ENCODE peak calls at places on chromosomes 1 and 21, in six cellular contexts. U is foreskin fibroblast, Y is heart left ventricle, D is choroid plexus epithelial cell, L is GM12865, S is IMR-90. I is an unnamed sample.

GRCh38 chr1:51622455-51622913 is 5.6 kb downstream of the OSBPL9 start:
- DNase-seq in S (peak), L (peak), Y (peak), U (peak), D (peak), I (peak)

GRCh38 chr1:156766288-156767100 is 841 bp upstream of the PRCC start:
- DNase-seq in D (peak), U (peak), Y (no peak), S (no peak), L (no peak), I (no peak)

GRCh38 chr21:42636535-42636914 is 16.9 kb upstream of the PDE9A start:
- DNase-seq in L (no peak), S (peak), D (peak), U (peak), Y (no peak), I (peak)

GRCh38 chr1:93963585-93963984 is 54.4 kb upstream of the GCLM start:
- DNase-seq in L (no peak), D (no peak), S (no peak), U (no peak), Y (no peak), I (peak)

GRCh38 chr1:20376880-20377494 is 86.3 kb downstream of the VWA5B1 start:
- DNase-seq in Y (peak), U (peak), D (peak), L (peak), S (peak), I (peak)

GRCh38 chr1:42165511-42166210 is 1.1 kb upstream of the GUCA2A start:
- DNase-seq in U (peak), L (no peak), Y (peak), D (peak), S (peak), I (no peak)

GRCh38 chr1:17831619-17832018 is 76.5 kb downstream of the ACTL8 start:
- DNase-seq in S (peak), L (peak), Y (peak), D (peak), U (peak), I (peak)

GRCh38 chr21:31710586-31710985 is 21.3 kb downstream of the SCAF4 start:
- DNase-seq in D (peak), U (peak), S (peak), Y (no peak), L (no peak), I (peak)

GRCh38 chr1:179021873-179022272 is 3.8 kb upstream of the FAM20B start:
- DNase-seq in U (peak), S (peak), L (no peak), D (peak), Y (no peak), I (peak)

GRCh38 chr1:227899141-227899819 is 48.5 kb downstream of the WNT9A start:
- DNase-seq in L (no peak), Y (peak), S (no peak), D (no peak), U (no peak), I (no peak)

GRCh38 chr1:89523597-89524368 is 846 bp upstream of the LRRC8B start:
- DNase-seq in L (peak), Y (peak), U (peak), D (peak), S (peak), I (peak)

GRCh38 chr1:116834605-116835004 is 75.1 kb upstream of the PTGFRN start:
- DNase-seq in Y (no peak), L (peak), S (no peak), D (no peak), U (no peak), I (no peak)

GRCh38 chr21:45016491-45017375 is 57.6 kb upstream of the ADARB1 start:
- DNase-seq in Y (no peak), L (no peak), S (no peak), D (no peak), U (no peak), I (no peak)

GRCh38 chr1:223831755-223832636 is 13.8 kb downstream of the TP53BP2 start:
- DNase-seq in L (no peak), S (peak), D (peak), Y (no peak), U (peak), I (peak)

GRCh38 chr1:55682198-55682597 is 467.0 kb upstream of the USP24 start:
- DNase-seq in D (no peak), Y (no peak), L (no peak), S (peak), U (no peak), I (no peak)

GRCh38 chr1:1421147-1421906 is at the start of gene ANKRD65:
- DNase-seq in S (no peak), D (no peak), L (no peak), Y (no peak), U (no peak), I (no peak)

GRCh38 chr21:16573581-16573980 is 843.8 kb downstream of the USP25 start:
- DNase-seq in L (no peak), U (peak), D (peak), S (peak), Y (no peak), I (peak)

GRCh38 chr1:152047607-152047953 is 10.8 kb upstream of the S100A11 start:
- DNase-seq in L (no peak), U (peak), D (no peak), S (peak), Y (no peak), I (peak)

GRCh38 chr1:180252638-180253536 is 22.8 kb downstream of the LHX4 start:
- DNase-seq in U (peak), S (peak), D (peak), Y (peak), L (peak), I (peak)

GRCh38 chr21:28427356-28428022 is 565.2 kb downstream of the LTN1 start:
- DNase-seq in L (no peak), Y (no peak), S (peak), U (peak), D (peak), I (peak)

GRCh38 chr1:87252406-87252805 is 76.3 kb upstream of the LMO4 start:
- DNase-seq in S (peak), Y (no peak), L (no peak), D (peak), U (peak), I (peak)

GRCh38 chr1:167713330-167714081 is 8.3 kb upstream of the MPZL1 start:
- DNase-seq in D (peak), U (peak), S (peak), L (peak), Y (no peak), I (no peak)

GRCh38 chr1:213820362-213821149 is 167.2 kb upstream of the PROX1 start:
- DNase-seq in D (no peak), L (no peak), U (no peak), S (no peak), Y (peak), I (no peak)

GRCh38 chr1:64309468-64309867 is 106.0 kb downstream of the UBE2U start:
- DNase-seq in D (no peak), U (no peak), L (no peak), S (no peak), Y (no peak), I (no peak)

GRCh38 chr21:37687001-37687400 is 229.3 kb downstream of the KCNJ6 start:
- DNase-seq in U (no peak), D (no peak), L (no peak), S (no peak), Y (no peak), I (no peak)

GRCh38 chr1:29828526-29829447 is 592.5 kb downstream of the PTPRU start:
- DNase-seq in D (no peak), Y (no peak), U (no peak), L (no peak), S (no peak), I (no peak)

GRCh38 chr1:226063362-226064167 is 1.0 kb downstream of the H3-3A start:
- DNase-seq in L (no peak), U (peak), D (peak), S (peak), Y (peak), I (peak)

GRCh38 chr1:117679868-117680267 is 74.0 kb downstream of the TENT5C start:
- DNase-seq in D (no peak), L (no peak), S (no peak), U (no peak), Y (no peak), I (no peak)

GRCh38 chr1:64595871-64596515 is 126.1 kb downstream of the CACHD1 start:
- DNase-seq in S (no peak), Y (no peak), D (no peak), U (no peak), L (no peak), I (no peak)

GRCh38 chr1:152599934-152600333 is at the start of gene LCE3C:
- DNase-seq in S (no peak), L (no peak), Y (no peak), U (no peak), D (no peak), I (no peak)

GRCh38 chr1:21511579-21512522 is 2.6 kb downstream of the ALPL start:
- DNase-seq in S (peak), L (no peak), Y (peak), U (peak), D (peak), I (peak)

GRCh38 chr1:169110265-169110664 is 3.8 kb downstream of the ATP1B1 start:
- DNase-seq in L (no peak), S (no peak), D (no peak), U (no peak), Y (no peak), I (no peak)

GRCh38 chr1:243628476-243628907 is 221.6 kb downstream of the AKT3 start:
- DNase-seq in L (no peak), Y (no peak), U (peak), S (peak), D (no peak), I (peak)

GRCh38 chr1:118151312-118151937 is 33.6 kb downstream of the SPAG17 start:
- DNase-seq in U (peak), Y (no peak), L (peak), S (peak), D (peak), I (peak)

DNA sequence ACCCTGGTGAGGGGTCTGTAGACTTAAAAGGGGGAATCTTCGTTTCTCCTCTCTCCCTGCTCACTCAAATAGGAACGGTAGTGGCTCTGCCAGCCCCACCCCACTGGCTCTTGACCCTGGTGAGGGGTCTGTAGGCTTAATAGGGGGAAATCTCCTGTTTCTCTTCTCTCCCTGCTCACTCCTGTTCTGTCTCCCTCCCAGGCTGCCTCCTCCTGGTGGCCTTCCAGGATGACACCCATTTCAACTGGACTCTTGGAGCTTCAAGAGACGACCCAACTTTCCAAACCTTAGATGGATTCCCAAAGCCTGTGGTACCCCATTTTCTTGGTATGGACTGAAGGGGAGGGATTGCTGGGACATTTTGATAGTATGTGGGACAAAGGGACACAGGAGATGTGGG is 1.4 kb upstream of the EPHB2 start:
- DNase-seq in S (no peak), Y (no peak), D (no peak), U (peak), L (no peak), I (no peak)
- TF ChIP-seq CTCF in S (peak), Y (no peak), D (peak), U (no peak), L (peak), I (peak)

GRCh38 chr1:183027791-183028190 is 4.6 kb downstream of the LAMC1 start:
- DNase-seq in U (no peak), Y (no peak), D (no peak), L (peak), S (no peak), I (no peak)
- H3K4me3 ChIP-seq in U (peak), Y (peak), D (no peak), L (peak), S (no peak), I (no peak)

GRCh38 chr1:2556277-2557145 is at the start of gene TNFRSF14:
- DNase-seq in Y (peak), D (peak), L (peak), U (peak), S (peak), I (peak)

GRCh38 chr1:2557146-2558029 is 1.2 kb downstream of the TNFRSF14 start:
- DNase-seq in L (no peak), S (no peak), U (no peak), D (no peak), Y (no peak), I (no peak)

GRCh38 chr1:2553871-2554620 is 2.1 kb upstream of the TNFRSF14 start:
- DNase-seq in Y (no peak), S (no peak), D (no peak), L (no peak), U (no peak), I (no peak)

GRCh38 chr1:2555634-2556276 is 416 bp upstream of the TNFRSF14 start:
- DNase-seq in D (peak), Y (peak), U (peak), L (peak), S (no peak), I (peak)

GRCh38 chr1:2554621-2555387 is 1.4 kb upstream of the TNFRSF14 start:
- DNase-seq in U (peak), D (peak), L (peak), S (no peak), Y (no peak), I (no peak)
- TF ChIP-seq CTCF in U (peak), D (peak), L (peak), S (peak), Y (peak), I (peak)

GRCh38 chr1:211761400-211761799 is 69.2 kb downstream of the LPGAT1 start:
- DNase-seq in Y (no peak), U (no peak), S (no peak), D (no peak), L (no peak), I (no peak)
- H3K4me3 ChIP-seq in Y (no peak), U (no peak), S (no peak), D (no peak), L (no peak), I (no peak)

DNA sequence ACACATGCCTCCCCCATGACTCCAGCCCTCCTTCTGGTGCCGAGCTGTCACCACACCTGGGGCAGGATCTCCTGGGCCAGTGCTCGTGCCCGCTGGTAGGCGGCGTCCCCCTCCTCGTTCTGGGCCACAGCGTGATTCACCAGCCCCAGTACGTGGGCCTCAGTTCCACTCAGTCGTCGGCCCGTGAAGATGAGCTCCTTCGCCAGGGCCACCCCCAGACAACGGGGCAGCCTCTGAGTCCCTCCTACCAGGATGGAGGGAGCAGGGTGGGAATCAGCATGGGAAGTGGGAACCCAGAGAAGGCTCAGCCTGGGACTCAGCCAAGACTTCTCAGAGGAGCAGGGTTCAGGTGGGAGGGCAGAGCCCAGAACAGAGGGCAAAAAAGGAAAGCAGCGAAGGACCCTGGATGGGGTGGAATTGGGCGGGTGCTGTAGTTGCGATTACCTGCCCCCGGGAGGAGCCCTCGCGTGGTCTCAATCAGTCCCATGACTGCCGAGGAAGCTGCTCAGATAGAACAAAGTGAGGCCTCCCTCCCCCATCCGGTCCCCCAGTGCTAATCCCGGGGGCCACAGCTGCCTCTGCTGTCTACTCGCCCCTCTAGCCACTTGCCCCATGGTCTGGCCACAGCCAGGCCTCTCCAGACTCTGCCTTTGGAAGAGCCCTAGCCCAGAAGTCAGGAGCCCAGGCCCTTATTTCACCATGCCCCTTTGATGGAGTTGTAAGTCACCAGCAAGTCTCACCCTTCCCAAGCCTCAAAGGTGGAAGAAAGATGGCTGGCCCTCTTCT is 16.8 kb downstream of the ECHDC2 start:
- DNase-seq in U (peak), Y (peak), L (peak), D (peak), S (no peak), I (peak)
- TF ChIP-seq CTCF in U (peak), Y (peak), L (peak), D (peak), S (peak), I (peak)

GRCh38 chr1:35032384-35032739 is 617 bp upstream of the ZMYM6 start:
- DNase-seq in S (no peak), D (no peak), Y (no peak), U (no peak), L (no peak), I (no peak)
- H3K4me3 ChIP-seq in S (peak), D (no peak), Y (no peak), U (peak), L (peak), I (peak)

GRCh38 chr1:6490181-6491075 is 1.0 kb downstream of the PLEKHG5 start:
- DNase-seq in S (peak), D (peak), L (peak), U (peak), Y (peak), I (peak)
- TF ChIP-seq CTCF in S (no peak), D (no peak), L (no peak), U (no peak), Y (no peak), I (no peak)

DNA sequence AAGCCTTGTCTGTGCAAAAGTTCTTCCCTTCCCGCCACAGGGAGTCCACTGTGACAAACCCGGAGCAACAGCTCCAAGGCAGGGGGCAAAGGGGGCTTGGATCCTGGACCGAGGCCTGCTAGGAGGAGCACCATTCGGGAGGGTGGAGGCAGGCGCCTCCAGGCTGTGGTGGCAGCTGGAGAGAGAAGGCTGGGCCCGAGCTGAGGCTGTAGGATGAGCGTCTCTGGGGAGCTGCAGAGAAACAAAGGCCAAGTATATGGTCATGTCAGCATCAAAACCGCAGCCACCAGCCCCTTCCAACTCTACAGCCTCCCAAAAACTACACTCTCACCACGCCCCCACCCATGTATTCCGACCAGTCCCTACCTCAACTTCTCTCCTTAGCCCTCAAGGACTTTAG is 579 bp downstream of the SH3BP5L start:
- DNase-seq in U (peak), D (no peak), L (no peak), S (no peak), Y (no peak), I (peak)
- H3K4me3 ChIP-seq in U (peak), D (peak), L (peak), S (peak), Y (peak), I (peak)

DNA sequence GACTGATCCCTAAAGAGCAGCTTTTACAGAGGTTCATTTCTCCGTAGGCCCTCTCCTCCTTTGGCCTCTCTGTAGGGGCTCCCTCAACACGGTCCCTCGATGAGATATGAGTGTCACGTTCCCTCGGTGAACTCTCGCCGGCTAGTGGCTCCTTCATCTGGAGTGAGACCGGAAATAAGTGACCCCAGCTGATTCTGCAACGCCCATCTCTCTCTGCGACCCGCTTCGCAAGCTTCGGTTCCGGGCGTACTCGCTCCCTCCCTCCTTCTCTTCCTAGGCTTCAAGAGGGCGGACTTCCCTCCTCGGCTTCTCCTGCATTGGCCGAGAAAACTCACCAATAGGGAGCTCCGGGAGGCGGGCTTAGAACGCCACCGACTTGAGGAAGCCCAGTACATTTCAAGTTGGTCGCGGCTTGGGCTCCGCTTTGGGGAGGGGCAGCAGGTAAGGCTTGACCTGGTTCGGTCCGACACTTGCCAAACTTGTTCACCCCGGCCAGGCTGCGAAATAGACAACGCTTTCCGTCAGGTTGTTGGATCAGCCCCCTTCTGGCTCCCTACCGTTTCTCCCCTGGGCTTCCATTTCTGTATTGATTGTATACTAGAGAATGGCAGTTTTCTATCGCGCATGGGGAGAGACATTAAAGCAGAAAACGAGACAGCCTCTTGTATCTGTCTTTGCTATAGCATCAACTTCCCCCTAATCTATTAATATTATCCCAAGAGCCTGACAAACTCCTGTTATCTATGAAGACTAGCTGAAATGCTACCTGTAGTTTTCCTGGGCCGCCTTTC is at the start of the genes ANKRD34A and POLR3GL:
- DNase-seq in Y (peak), U (peak), L (peak), D (peak), S (peak), I (peak)
- TF ChIP-seq CTCF in Y (no peak), U (no peak), L (no peak), D (peak), S (no peak), I (no peak)

DNA sequence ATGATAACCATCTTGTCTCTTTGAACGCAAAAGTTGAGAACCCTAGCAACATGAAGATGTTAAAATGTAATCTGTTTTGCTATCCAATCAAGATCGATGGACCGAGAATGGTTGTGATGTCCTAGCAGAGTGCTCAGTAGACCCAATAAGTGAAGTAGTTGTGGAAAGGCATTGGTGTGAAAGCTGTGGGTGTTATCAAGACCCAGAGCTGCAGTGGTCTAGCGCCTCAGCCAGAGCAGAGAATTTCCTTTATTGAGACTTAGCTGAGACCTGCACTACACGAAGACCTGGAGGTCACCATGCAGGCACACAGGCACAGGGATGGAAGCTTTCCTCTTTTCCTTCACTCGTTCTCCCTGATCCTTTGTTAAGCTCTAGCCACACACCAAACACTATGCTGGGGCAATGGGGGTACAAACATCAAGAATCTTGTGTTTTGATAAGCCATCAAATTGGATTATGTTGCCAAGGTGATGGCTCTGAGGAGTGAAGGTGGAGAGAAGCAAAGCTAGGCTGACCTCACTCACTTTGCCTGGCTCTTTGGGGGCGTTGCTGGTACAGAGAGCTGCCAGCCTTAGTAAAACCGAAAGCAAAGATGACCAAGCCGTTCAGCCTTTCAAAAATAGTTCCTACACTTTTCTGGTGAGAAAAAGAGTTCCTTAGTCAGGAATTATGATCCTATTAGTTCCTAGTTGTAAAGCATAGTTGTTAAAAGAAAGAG is 24.1 kb downstream of the METTL13 start:
- DNase-seq in S (no peak), U (no peak), L (peak), Y (no peak), D (no peak), I (no peak)
- H3K4me3 ChIP-seq in S (no peak), U (no peak), L (no peak), Y (no peak), D (no peak), I (no peak)

I was measured in fibroblast of mammary gland.